ENCODE peak calls at places on chromosomes 5 and 9, in seven cellular contexts. T is A549, Q is neural progenitor cell, Y is uterus, N is AG10803, P is kidney, H is esophagus squamous epithelium. L is an unnamed sample.

GRCh38 chr5:45399041-45399440 is 297.1 kb downstream of the HCN1 start:
- DNase-seq in T (no peak), Y (no peak), H (no peak), Q (peak; percentile 35), P (no peak), N (no peak), L (no peak)

GRCh38 chr5:180161420-180162303 is 47.3 kb downstream of the RASGEF1C start:
- DNase-seq in Q (peak; percentile 36), T (no peak), P (peak; percentile 65), N (no peak), H (no peak), Y (no peak), L (no peak)

GRCh38 chr9:13412323-13412722 is 132.8 kb upstream of the MPDZ start:
- DNase-seq in P (no peak), T (no peak), Y (no peak), Q (no peak), H (no peak), N (peak; percentile 41), L (no peak)

GRCh38 chr9:69178583-69179011 is 4.5 kb downstream of the TJP2 start:
- DNase-seq in T (peak; percentile 21), H (no peak), P (no peak), Q (no peak), Y (no peak), N (no peak), L (no peak)

GRCh38 chr9:22307013-22307711 is 139.5 kb upstream of the DMRTA1 start:
- DNase-seq in Q (peak; percentile 85), P (no peak), H (no peak), N (peak; percentile 64), T (peak; percentile 28), Y (no peak), L (no peak)

GRCh38 chr9:21974542-21975409 is 19.4 kb downstream of the CDKN2A start:
- DNase-seq in P (peak; percentile 78), N (peak; percentile 47), T (no peak), H (no peak), Y (no peak), Q (peak; percentile 88), L (no peak)

GRCh38 chr9:114100536-114100935 is 1.4 kb upstream of the KIF12 start:
- DNase-seq in Y (no peak), T (no peak), Q (no peak), H (no peak), N (no peak), P (peak; percentile 10), L (no peak)

GRCh38 chr5:149371296-149371962 is 7.7 kb downstream of the IL17B start:
- DNase-seq in Y (peak; percentile 61), P (no peak), T (peak; percentile 81), Q (peak; percentile 83), H (no peak), N (peak; percentile 40), L (no peak)

GRCh38 chr9:113854310-113854709 is 21.8 kb upstream of the ZNF618 start:
- DNase-seq in Y (no peak), P (no peak), Q (no peak), T (no peak), H (no peak), N (no peak), L (no peak)

GRCh38 chr5:73861313-73861978 is 235.4 kb downstream of the ARHGEF28 start:
- DNase-seq in Y (no peak), Q (no peak), T (no peak), P (no peak), N (peak; percentile 77), H (no peak), L (no peak)

GRCh38 chr5:159891371-159891770 is 24.9 kb upstream of the ADRA1B start:
- DNase-seq in P (no peak), Y (no peak), T (no peak), Q (peak; percentile 39), H (no peak), N (no peak), L (no peak)

GRCh38 chr9:124214116-124214515 is 43.6 kb upstream of the NEK6 start:
- DNase-seq in T (no peak), P (no peak), Y (no peak), N (no peak), H (no peak), Q (no peak), L (no peak)

DNA sequence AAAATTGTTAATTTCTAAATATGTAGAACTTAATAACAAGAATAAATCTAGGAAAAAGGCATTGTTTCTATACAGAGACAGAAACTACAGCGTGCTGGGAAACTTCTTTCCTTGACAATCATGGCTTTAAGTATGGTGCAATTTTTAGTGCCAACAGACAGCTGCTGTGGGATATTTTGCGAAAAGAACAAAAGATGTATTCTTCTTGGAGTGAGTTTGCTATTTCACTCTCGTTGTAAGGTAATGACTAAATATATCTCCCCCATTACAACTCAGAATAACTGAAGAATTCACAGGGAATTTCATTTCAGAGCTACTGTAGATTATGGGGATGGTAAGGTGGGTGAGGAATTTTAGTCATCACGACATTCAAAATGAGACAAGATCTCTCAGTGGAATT is 2055.0 kb upstream of the ACO1 start:
- DNase-seq in Q (no peak), P (no peak), Y (no peak), H (no peak), N (no peak), T (no peak), L (no peak)
- H3K4me3 ChIP-seq in Q (no peak overlapping the region), P (no peak overlapping the region), Y (no peak overlapping the region), H (no peak overlapping the region), N (no peak overlapping the region), T (no peak overlapping the region), L (no peak overlapping the region)

DNA sequence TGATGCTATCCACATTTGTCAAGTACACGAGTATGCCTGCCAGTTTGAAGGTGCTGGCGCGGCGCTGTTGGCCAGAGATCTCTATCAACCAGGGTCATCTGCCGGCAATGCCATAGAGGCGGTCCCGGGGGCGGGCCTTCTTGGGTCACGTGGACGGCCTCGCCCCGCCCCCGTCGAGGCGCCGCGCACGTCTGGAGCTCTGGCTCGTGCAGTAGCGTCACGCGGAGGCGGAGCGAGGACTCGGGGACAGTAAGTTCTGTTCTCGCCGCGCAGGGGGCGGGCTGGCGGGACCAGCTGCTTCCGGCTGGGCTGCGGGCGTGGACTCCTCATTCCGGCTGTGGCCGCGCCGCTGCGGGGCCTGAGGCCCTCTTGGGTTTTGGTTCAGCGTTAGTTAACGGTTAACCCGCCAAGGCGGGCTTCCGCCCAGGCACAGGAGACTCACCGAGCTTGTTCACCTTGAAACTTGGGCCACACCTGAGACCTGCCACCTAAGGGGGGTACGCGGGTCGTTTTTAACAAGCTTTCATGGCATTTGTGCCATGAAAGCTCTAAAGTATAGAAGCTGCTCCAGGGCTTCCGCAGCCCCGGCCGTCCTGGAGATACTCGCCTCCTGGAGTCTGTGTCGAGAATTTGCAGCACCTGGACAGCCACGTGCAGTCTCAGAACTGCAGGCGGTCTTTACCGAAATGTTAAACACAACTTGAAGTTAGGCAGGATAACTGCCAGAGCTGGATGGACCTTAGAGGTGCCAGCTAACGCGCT is at the start of gene RFESD:
- DNase-seq in T (peak; percentile 83), N (peak; percentile 96), P (peak; percentile 100), Y (peak; percentile 98), Q (peak; percentile 96), H (peak; percentile 97), L (peak; percentile 91)
- TF ChIP-seq CTCF in T (no peak), N (peak; percentile 8), P (no peak), Y (peak; percentile 28), Q (peak; percentile 20), H (no peak), L (peak; percentile 7)

GRCh38 chr5:10596310-10596703 is 32.4 kb downstream of the ANKRD33B start:
- DNase-seq in H (no peak), N (no peak), Q (no peak), T (no peak), Y (no peak), P (no peak), L (no peak)
- H3K4me3 ChIP-seq in H (peak overlapping the region; percentile 31), N (peak overlapping the region; percentile 5), Q (no peak overlapping the region), T (peak overlapping the region; percentile 19), Y (no peak overlapping the region), P (peak overlapping the region; percentile 30), L (no peak overlapping the region)

GRCh38 chr5:138570871-138571270 is 4.3 kb downstream of the HSPA9 start:
- DNase-seq in Q (no peak), T (no peak), Y (no peak), H (no peak), N (no peak), P (no peak), L (no peak)

GRCh38 chr5:138565100-138565821 is 9.9 kb downstream of the HSPA9 start:
- DNase-seq in N (no peak), Q (no peak), H (no peak), P (no peak), T (no peak), Y (no peak), L (no peak)

GRCh38 chr5:138569759-138570158 is 5.4 kb downstream of the HSPA9 start:
- DNase-seq in Y (no peak), T (no peak), N (no peak), H (no peak), P (no peak), Q (no peak), L (no peak)

GRCh38 chr5:138566792-138567191 is 8.4 kb downstream of the HSPA9 start:
- DNase-seq in T (no peak), Y (no peak), P (no peak), Q (no peak), N (no peak), H (no peak), L (no peak)

DNA sequence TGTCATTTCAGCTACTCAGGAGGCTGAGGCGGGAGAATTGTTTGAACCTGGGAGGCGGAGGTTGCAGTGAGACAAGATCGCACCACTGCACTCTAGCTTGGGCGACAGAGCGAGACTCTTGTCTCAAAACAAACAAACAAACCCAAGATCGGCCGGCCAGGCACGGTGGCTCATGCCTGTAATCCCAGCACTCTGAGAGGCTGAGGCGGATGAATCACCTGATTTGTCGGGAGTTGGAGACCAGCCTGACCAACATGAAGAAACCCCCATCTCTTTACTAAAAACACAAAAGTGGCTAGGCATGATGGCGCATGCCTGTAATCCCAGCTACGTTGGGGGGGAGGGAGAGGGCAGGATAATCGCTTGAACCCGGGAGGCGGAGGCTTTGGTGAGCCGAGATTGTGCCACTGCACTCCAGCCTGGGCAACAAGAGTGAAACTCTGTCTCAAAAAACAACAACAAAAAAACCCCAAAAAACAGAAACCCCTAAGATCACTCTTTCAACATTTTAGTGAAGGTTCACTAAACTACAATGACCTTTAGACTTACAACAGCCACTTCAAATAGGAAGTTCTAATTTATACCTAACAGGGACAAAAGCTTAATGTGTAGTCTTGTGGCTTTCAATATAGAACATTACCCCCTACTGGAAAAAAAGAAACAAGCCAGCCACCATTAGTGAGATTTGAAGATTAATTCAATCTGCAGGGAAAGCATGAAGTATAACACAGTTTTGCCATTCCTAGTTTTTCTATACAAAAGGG is 7.0 kb downstream of the HSPA9 start:
- DNase-seq in Y (no peak), H (no peak), N (no peak), T (no peak), Q (no peak), P (no peak), L (no peak)
- TF ChIP-seq CTCF in Y (no peak), H (no peak), N (no peak), T (no peak), Q (no peak), P (peak; percentile 1), L (no peak)

DNA sequence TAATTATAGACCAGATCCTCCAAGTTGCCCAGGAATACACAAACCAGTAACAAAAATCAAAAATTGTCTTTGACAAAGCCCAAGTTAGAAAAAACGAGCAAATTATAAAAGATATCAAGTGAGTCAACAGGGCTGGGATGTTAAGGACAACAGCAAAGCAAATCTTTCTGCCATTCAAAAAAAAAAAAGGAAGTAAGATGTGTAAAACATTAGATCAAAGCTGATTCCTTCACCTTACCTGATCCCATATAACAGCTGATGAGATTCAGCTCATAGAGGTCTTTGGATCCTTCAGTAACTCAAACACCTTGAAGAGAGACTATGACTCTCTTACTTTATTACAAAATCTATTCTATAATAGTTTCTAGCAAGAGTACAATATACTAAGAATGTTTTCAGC is 100.9 kb downstream of the STRBP start:
- DNase-seq in T (no peak), Q (no peak), P (no peak), N (no peak), Y (no peak), H (no peak), L (no peak)
- H3K4me3 ChIP-seq in T (no peak overlapping the region), Q (no peak overlapping the region), P (no peak overlapping the region), N (no peak overlapping the region), Y (no peak overlapping the region), H (no peak overlapping the region), L (no peak overlapping the region)

GRCh38 chr9:119156354-119156753 is 212.9 kb downstream of the BRINP1 start:
- DNase-seq in N (no peak), Q (no peak), P (no peak), Y (no peak), H (no peak), T (no peak), L (no peak)
- TF ChIP-seq CTCF in N (no peak), Q (no peak), P (no peak), Y (no peak), H (no peak), T (no peak), L (no peak)

L was measured in GM12864.